ENCODE peak calls at places on chromosomes 7 and 10, in five cellular contexts. G is mammary epithelial cell, O is Panc1, M is H1, S is cardiac muscle cell. W is an unnamed sample.

GRCh38 chr7:25031432-25031831 is 51.5 kb upstream of the OSBPL3 start:
- DNase-seq in S (no peak), G (peak; percentile 24), O (no peak), M (no peak), W (no peak)

GRCh38 chr7:102991077-102991539 is 78.3 kb downstream of the LRRC17 start:
- DNase-seq in M (no peak), G (peak; percentile 2), S (no peak), O (no peak), W (no peak)

GRCh38 chr7:142496545-142496991 is 238.7 kb upstream of the PRSS58 start:
- DNase-seq in O (no peak), S (peak; percentile 64), M (no peak), G (peak; percentile 46), W (peak; percentile 20)

GRCh38 chr10:26550774-26551526 is 112.8 kb downstream of the APBB1IP start:
- DNase-seq in O (no peak), G (peak; percentile 5), S (peak; percentile 3), M (no peak), W (no peak)

GRCh38 chr10:79559726-79560125 is 481 bp downstream of the SFTPA2 start:
- DNase-seq in O (no peak), M (no peak), S (peak; percentile 3), G (peak; percentile 25), W (no peak)

GRCh38 chr10:102658802-102659201 is 14.5 kb downstream of the TRIM8 start:
- DNase-seq in M (no peak), G (no peak), O (no peak), S (no peak), W (no peak)

GRCh38 chr10:77666821-77667220 is 29.2 kb upstream of the KCNMA1 start:
- DNase-seq in O (no peak), G (peak; percentile 39), M (no peak), S (no peak), W (no peak)

GRCh38 chr10:50885097-50885859 is at the start of gene A1CF:
- DNase-seq in M (no peak), O (no peak), G (no peak), S (no peak), W (no peak)

GRCh38 chr10:61063911-61064310 is 119.9 kb upstream of the RHOBTB1 start:
- DNase-seq in O (no peak), S (no peak), G (no peak), M (no peak), W (no peak)

GRCh38 chr7:47225387-47226170 is 356.3 kb downstream of the TNS3 start:
- DNase-seq in M (no peak), O (no peak), G (no peak), S (peak; percentile 33), W (no peak)

GRCh38 chr10:48881937-48882336 is 57.7 kb downstream of the LRRC18 start:
- DNase-seq in G (no peak), M (no peak), O (no peak), S (no peak), W (no peak)

GRCh38 chr7:115441033-115441432 is 519.1 kb downstream of the MDFIC start:
- DNase-seq in S (no peak), G (no peak), M (no peak), O (no peak), W (no peak)

GRCh38 chr10:46273506-46274477 is 13.0 kb upstream of the ANTXRL start:
- DNase-seq in M (no peak), S (no peak), G (no peak), O (no peak), W (no peak)
- TF ChIP-seq CTCF in M (peak; percentile 61), S (no peak), G (peak; percentile 20), O (no peak), W (no peak)

GRCh38 chr7:130344248-130344866 is at the start of gene CPA5:
- DNase-seq in G (no peak), O (no peak), M (no peak), S (no peak), W (no peak)
- H3K4me3 ChIP-seq in G (no peak within 1 kb of the TSS), O (no peak within 1 kb of the TSS), M (no peak within 1 kb of the TSS), S (no peak within 1 kb of the TSS), W (no peak within 1 kb of the TSS)

GRCh38 chr10:125003146-125003900 is 61.4 kb downstream of the ZRANB1 start:
- DNase-seq in G (no peak), O (no peak), S (no peak), M (no peak), W (no peak)
- TF ChIP-seq CTCF in G (no peak), O (no peak), S (peak; percentile 3), M (no peak), W (peak; percentile 11)

DNA sequence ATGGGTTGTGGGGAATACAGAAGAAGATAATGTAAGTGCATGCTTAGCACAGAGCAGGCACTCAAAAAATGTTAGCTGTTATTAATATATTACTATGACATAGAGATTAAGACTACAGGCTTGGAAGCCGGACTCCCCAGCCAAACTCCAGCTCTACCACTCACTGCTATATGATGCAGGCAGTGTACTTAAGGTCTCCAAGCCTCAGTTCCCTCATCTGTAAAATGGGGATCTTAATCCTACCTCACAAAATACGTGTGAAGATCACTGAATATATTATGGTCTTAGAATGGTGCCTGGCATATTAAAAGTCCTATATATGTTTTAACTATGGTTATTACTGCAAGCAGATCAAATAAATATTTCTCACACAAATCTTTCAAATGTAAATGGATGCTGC is 5.2 kb downstream of the PDLIM1 start:
- DNase-seq in O (no peak), G (no peak), M (no peak), S (no peak), W (no peak)
- H3K4me3 ChIP-seq in O (no peak overlapping the region), G (no peak overlapping the region), M (no peak overlapping the region), S (no peak overlapping the region), W (no peak overlapping the region)

DNA sequence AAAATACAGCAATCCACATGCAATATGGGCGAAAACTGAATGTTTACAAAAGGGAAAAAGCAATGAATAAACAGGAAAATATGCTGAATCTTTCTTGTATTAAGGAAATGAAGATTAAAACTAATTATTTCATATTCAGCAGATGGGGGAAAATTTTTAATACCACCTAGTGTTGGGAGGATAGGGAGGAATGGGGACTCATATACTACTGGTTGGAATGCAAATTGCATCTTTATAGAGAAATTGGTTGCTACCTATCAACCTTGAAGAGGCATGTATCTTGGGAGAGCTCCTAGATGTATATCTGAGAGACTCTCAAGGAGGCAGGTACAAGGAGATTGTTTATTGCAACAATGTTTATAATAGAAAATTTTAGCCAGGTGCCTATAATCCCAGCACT is 101.4 kb downstream of the CREM start:
- DNase-seq in G (no peak), O (no peak), S (no peak), M (no peak), W (no peak)
- TF ChIP-seq CTCF in G (peak; percentile 19), O (no peak), S (no peak), M (peak; percentile 5), W (no peak)